ENCODE peak calls at places on chromosomes 11 and 22, in four cellular contexts. Y, S, K and H are unnamed samples. For H3K4me1, the result is how much of the 10 kb centered on the place peaks cover.

GRCh38 chr11:40716344-40717178 is 742.9 kb downstream of the LRRC4C start:
- DNase-seq in Y (no peak), S (no peak), K (no peak), H (no peak)

GRCh38 chr11:19683141-19683805 is 29.4 kb upstream of the NAV2 start:
- DNase-seq in S (no peak), Y (no peak), K (peak), H (peak)

GRCh38 chr11:63595296-63595695 is 18.9 kb downstream of the PLAAT3 start:
- DNase-seq in Y (no peak), K (peak), S (peak), H (no peak)

GRCh38 chr22:26463688-26464087 is 19.9 kb downstream of the HPS4 start:
- DNase-seq in S (no peak), Y (no peak), K (peak), H (no peak)

GRCh38 chr11:5488385-5488784 is at the start of gene OR52D1:
- DNase-seq in K (no peak), S (no peak), Y (no peak), H (no peak)

GRCh38 chr11:120168960-120169681 is 31.2 kb upstream of the TRIM29 start:
- DNase-seq in K (peak), S (peak), Y (no peak), H (peak)

GRCh38 chr22:50086526-50086925 is 1.3 kb upstream of the MLC1 start:
- DNase-seq in S (peak), K (no peak), Y (no peak), H (no peak)

GRCh38 chr11:95337972-95338429 is 107.0 kb upstream of the SESN3 start:
- DNase-seq in K (no peak), Y (no peak), S (no peak), H (no peak)

GRCh38 chr11:96154802-96155520 is 188.0 kb downstream of the MAML2 start:
- DNase-seq in S (peak), Y (no peak), K (peak), H (no peak)

GRCh38 chr11:66858186-66858938 is 1.5 kb downstream of the LRFN4 start:
- DNase-seq in Y (no peak), S (no peak), K (no peak), H (no peak)

GRCh38 chr11:22976146-22976545 is 115.9 kb upstream of the CCDC179 start:
- DNase-seq in Y (no peak), K (no peak), S (peak), H (no peak)

GRCh38 chr11:115201121-115201792 is 303.0 kb downstream of the CADM1 start:
- DNase-seq in Y (no peak), K (no peak), S (peak), H (no peak)

GRCh38 chr11:116887909-116888556 is 50.6 kb upstream of the APOA1 start:
- DNase-seq in S (peak), K (peak), Y (no peak), H (no peak)

GRCh38 chr11:125250316-125250870 is 85.8 kb downstream of the PKNOX2 start:
- DNase-seq in S (no peak), K (peak), Y (no peak), H (no peak)

GRCh38 chr22:47601666-47602065 is 839.2 kb downstream of the TBC1D22A start:
- DNase-seq in Y (no peak), K (peak), S (no peak), H (no peak)

GRCh38 chr11:113296447-113297205 is 17.8 kb upstream of the TTC12 start:
- DNase-seq in S (no peak), Y (no peak), K (no peak), H (no peak)

GRCh38 chr22:38964989-38965388 is 7.6 kb downstream of the APOBEC3A start:
- DNase-seq in S (no peak), K (no peak), Y (no peak), H (no peak)

GRCh38 chr22:23113067-23113846 is 28.5 kb downstream of the RSPH14 start:
- DNase-seq in Y (no peak), S (peak), K (no peak), H (no peak)

GRCh38 chr11:17548444-17548843 is 1.4 kb downstream of the OTOG start:
- DNase-seq in K (no peak), Y (no peak), S (no peak), H (no peak)

GRCh38 chr11:73314121-73314948 is 6.3 kb downstream of the ARHGEF17 start:
- DNase-seq in S (peak), Y (no peak), K (no peak), H (peak)
- H3K4me1 ChIP-seq in S (half or more), Y (under half), K (half or more), H (half or more)

DNA sequence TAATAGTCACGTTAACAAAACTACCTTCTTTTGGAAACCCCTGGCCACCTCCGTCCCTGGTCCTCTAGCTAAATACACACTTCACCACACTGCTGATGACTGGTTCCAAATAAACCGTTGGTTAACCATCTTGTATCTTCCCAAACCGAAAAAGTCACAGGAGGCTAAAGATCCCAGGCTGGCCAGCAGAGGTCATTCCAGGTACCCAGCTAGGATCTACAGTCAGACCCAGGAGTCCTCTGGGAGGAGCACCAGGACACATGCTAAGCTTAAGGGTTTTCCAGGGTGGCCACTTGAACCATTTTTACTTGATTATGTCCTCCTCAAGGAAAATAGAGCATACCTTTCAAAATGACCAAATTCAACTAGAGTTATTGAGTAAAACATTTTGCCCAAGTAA is 103.2 kb downstream of the ETS1 start:
- DNase-seq in Y (no peak), S (no peak), K (no peak), H (no peak)
- TF ChIP-seq CTCF in Y (peak), S (no peak), K (no peak), H (peak)

DNA sequence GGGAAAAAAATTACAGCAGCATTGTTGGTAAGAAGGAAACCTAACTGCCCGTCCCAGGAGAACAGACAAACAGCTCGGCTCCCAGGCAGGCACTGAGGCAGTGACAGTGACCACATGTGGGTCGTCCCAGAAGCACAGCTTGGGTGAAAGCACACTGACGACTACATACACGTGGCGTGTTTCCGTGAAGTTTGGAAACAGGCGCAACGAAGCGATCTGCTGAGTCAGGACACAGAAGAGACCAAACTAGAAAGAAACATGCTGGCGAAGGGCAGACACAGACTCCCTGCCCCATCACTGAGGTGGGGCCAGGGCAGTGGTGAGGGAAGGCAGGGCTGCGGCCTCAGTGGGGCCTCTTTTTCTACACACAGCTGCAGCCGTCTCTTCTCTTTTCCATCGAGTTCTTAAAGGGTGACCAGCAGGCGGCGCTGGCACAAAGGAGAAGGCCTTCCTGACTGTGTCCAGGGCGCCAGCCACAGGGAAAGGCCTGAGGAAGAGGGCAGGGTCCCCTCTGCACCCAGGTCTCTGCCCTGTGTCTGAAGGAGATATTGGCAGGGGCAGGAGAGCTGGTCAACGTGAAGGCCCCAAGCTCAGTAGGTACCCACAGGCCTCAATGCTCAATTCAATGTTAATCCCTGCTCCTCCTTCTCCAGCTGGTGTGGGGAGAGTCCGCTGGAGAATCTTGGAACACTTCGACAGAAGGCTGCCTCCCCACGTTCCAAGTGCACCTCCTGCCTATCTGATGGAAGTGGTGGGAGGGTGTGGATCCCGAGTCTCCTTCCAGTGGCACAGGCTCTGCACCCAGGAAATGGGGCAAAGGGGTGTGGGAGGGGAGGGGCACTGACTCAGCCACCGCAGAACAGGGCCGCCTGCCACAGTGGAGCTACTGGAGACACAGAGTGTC is 19.9 kb downstream of the CARS1 start:
- DNase-seq in K (peak), Y (peak), S (peak), H (peak)
- TF ChIP-seq POLR2A in K (no peak), Y (no peak), S (no peak), H (no peak)

DNA sequence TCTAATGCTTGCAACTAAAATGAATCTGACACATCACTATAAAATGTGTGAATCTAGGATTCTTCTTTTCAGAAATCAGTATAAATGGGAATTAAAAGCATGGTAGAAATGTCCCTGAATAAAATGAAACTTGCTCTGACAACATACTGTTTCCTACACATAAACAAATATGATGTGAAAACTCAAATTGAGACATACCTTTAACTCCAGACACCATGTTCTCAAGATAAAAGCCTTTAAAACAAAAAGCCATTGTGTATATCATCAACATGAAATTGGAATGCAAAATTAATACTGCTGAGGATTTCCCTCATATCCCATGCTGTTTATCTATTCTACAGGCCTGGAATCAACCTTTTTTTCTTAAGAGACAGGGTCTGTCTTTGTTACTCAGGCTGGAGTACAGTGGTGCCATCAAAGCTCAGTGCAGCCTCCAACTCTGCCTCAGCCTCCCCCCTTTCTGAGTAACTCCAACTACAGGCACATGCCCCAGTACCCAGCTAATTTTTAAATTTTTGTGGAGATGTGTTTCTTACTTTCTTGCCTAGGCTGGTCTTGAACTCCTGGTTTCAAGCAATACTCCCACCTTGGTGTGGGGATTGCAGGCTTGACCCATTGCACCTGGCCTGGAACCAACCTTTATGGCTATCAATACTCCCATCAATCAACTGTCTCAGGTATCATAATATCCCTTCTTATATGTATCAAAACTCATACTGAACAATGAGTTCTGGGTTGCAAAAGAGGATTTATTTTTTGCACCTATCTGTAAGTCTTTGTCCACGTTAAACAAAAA is 6.7 kb downstream of the TAF1D start:
- DNase-seq in K (no peak), Y (no peak), S (no peak), H (no peak)
- H3K4me1 ChIP-seq in K (under half), Y (under half), S (under half), H (under half)

DNA sequence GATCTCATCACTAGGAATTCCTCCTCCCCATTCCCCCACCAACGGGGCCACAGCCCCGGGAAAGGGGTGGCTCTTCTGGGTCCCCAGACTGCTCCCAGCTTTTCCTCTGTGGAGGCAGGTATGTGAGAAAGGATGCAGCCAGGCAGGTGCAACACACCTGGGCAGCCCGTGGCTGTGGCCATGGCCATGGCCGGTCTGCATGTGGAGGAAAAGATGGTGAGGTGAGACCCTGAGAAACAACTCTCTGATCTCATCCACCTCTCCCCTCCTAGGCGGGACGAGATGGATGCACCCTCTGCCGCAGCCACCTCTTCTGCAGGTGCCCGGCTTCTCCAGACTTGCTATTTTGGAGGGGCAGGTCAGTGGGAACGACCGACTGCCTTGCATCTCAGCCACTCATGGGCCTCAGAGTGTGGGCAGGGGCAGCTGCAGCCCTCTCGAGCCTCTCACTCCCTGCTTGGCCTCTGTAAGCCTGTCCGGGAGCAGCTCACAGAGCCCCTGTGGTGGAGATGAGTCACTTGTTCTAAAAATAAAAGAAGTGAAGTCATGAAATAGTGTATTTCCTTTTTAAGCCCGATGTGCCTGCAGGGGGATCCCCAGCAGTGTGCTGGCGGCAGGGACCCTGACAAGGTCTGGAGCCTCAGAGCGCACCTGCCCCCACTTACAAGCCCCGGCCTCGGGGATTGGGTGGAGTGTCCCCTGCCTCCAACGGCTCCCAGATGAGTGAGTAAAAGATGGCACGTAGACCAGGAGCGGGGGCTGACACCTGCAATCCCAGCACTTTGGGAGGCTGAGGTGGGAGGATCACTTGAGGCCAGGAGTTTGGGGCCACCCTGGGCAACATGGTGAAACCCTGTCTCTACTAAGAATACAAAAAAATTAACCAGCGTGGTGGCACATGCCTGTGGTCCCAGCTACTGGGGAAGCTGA is 10.7 kb downstream of the SMIM38 start:
- DNase-seq in S (peak), K (no peak), Y (peak), H (peak)
- TF ChIP-seq CTCF in S (peak), K (no peak), Y (no peak), H (no peak)

GRCh38 chr11:69641681-69642548 is 959 bp downstream of the CCND1 start:
- DNase-seq in S (no peak), K (no peak), Y (no peak), H (no peak)

GRCh38 chr11:69644071-69644961 is 3.4 kb downstream of the CCND1 start:
- DNase-seq in K (peak), Y (no peak), S (peak), H (peak)

GRCh38 chr11:69642549-69642912 is 1.6 kb downstream of the CCND1 start:
- DNase-seq in S (no peak), Y (no peak), K (no peak), H (peak)

GRCh38 chr11:69643646-69644045 is 2.7 kb downstream of the CCND1 start:
- DNase-seq in Y (no peak), S (no peak), K (no peak), H (no peak)

DNA sequence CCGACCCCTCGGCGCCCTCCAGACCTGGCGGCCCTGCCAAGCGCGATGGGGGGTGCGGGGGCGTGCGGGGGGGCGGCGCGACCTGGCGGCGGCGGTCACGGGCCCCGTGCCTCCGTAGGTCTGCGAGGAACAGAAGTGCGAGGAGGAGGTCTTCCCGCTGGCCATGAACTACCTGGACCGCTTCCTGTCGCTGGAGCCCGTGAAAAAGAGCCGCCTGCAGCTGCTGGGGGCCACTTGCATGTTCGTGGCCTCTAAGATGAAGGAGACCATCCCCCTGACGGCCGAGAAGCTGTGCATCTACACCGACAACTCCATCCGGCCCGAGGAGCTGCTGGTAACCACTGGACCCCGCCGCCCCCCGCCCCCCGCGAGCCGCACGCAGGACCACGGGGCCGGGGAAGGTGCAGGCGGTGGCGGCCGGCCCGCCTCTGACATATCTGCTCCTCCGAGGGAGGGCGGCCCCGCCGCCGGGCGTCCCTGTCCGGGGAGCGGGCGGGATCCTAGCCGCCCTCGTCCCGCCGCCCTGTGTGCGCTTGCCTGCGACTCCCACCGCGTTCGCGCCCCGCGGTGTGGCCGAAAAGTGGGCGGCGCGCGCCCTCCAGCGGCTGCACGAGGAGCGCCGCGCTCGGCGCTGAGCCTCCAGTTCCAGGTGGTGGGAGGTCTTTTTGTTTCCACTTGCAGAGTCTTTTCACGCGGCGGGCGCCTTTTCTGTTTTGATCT is 2.1 kb downstream of the CCND1 start:
- DNase-seq in S (peak), Y (no peak), K (peak), H (peak)
- TF ChIP-seq POLR2A in S (peak), Y (no peak), K (no peak), H (peak)

DNA sequence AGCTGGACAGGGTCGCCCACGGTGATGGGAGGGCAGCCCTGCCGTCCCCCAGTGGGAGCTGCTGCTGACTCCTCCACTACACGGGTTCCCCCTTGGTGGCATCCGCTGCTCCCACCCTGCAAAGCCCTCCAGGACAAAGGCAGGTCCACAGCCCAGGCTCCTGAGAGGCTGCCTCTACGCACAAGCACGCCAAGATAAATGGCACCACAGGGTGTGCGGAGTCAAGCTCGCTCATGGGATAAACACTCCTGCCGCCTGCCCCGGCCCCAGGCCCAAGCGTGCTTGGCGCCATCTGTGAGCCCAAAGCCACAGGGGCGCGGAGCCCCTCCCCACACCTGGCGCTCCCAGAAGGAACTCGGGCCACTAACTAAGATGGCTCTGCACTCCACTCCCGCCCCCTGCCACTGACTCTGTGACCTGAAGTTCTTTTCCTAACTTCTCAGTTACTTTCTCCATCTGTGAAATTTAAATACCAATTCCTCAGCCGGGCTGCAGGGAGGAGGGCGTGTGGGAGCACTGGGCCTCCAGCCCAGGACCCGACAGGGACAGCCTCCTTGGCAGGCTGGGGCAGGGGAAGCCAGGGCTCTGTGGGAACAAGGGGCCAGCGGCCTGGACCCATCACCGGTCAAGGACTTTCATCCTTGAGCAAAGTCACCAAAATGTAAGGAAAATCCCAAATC is 14.9 kb downstream of the EHD1 start:
- DNase-seq in S (no peak), K (no peak), Y (no peak), H (no peak)
- H3K4me1 ChIP-seq in S (under half), K (under half), Y (under half), H (half or more)

GRCh38 chr11:92342034-92342433 is 117.4 kb downstream of the FAT3 start:
- DNase-seq in K (no peak), S (no peak), Y (no peak), H (no peak)

GRCh38 chr11:92346220-92346619 is 121.6 kb downstream of the FAT3 start:
- DNase-seq in K (no peak), S (no peak), Y (no peak), H (no peak)

GRCh38 chr11:92342886-92343285 is 118.3 kb downstream of the FAT3 start:
- DNase-seq in Y (no peak), S (no peak), K (no peak), H (no peak)

DNA sequence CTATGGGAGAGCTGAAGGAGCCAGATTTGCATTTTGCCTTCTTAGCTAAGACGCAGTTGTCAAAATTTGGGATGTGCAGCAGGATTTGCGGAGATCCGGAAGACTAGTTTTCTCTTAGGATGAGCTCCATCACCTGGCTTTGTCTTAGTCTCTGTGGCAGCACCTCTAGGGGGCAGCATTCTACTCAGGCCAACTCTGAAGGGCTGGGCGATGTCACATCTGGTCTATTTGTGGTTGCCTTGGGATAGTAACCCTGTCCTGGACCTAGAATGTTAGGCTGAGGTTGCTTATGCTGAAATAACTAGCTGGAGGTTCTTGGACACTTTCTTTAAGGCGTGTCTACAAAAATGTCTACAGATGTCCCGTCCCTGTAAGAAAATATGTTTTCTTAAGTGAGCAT is 116.2 kb downstream of the FAT3 start:
- DNase-seq in Y (no peak), K (peak), S (peak), H (no peak)
- TF ChIP-seq CTCF in Y (peak), K (no peak), S (peak), H (peak)